ENCODE peak calls at places on chromosomes 2 and 18, in six cellular contexts. M is psoas muscle; Q is uterus; H is CD4-positive, alpha-beta T cell; Z is suprapubic skin; E is HepG2. N is an unnamed sample.

GRCh38 chr2:29260151-29260772 is 145.0 kb downstream of the CLIP4 start:
- DNase-seq in M (no peak), Q (no peak), H (no peak), Z (no peak), E (no peak), N (peak)

GRCh38 chr2:178508646-178509045 is 28.4 kb downstream of the PLEKHA3 start:
- DNase-seq in M (no peak), Q (no peak), H (no peak), Z (no peak), E (no peak), N (no peak)

GRCh38 chr2:68548396-68548795 is 81.0 kb downstream of the APLF start:
- DNase-seq in M (no peak), Q (no peak), H (no peak), Z (no peak), E (no peak), N (no peak)

GRCh38 chr2:30282081-30282480 is 50.7 kb downstream of the LBH start:
- DNase-seq in M (no peak), Q (no peak), H (no peak), Z (no peak), E (no peak), N (no peak)

GRCh38 chr18:9575558-9575957 is 38.8 kb downstream of the PPP4R1 start:
- DNase-seq in M (peak), Q (peak), H (no peak), Z (peak), E (peak), N (peak)

GRCh38 chr18:75031717-75032317 is 177.1 kb downstream of the PTGR3 start:
- DNase-seq in M (no peak), Q (no peak), H (no peak), Z (no peak), E (no peak), N (no peak)

GRCh38 chr2:43051316-43051715 is 175.1 kb downstream of the ZFP36L2 start:
- DNase-seq in M (peak), Q (no peak), H (peak), Z (no peak), E (no peak), N (peak)

GRCh38 chr2:234912437-234912836 is 39.4 kb upstream of the SH3BP4 start:
- DNase-seq in M (no peak), Q (no peak), H (no peak), Z (no peak), E (no peak), N (no peak)

GRCh38 chr2:9805435-9806297 is 37.6 kb upstream of the TAF1B start:
- DNase-seq in M (no peak), Q (no peak), H (no peak), Z (no peak), E (no peak), N (peak)

GRCh38 chr18:58402951-58403702 is 225.8 kb downstream of the ALPK2 start:
- DNase-seq in M (no peak), Q (no peak), H (no peak), Z (peak), E (peak), N (no peak)

GRCh38 chr18:48408727-48409590 is at the start of gene ZBTB7C:
- DNase-seq in M (peak), Q (no peak), H (no peak), Z (no peak), E (no peak), N (no peak)

GRCh38 chr18:55910328-55910727 is 322.3 kb upstream of the TCF4 start:
- DNase-seq in M (no peak), Q (no peak), H (no peak), Z (no peak), E (no peak), N (no peak)

GRCh38 chr2:9668686-9669338 is 38.0 kb upstream of the YWHAQ start:
- DNase-seq in M (no peak), Q (no peak), H (no peak), Z (no peak), E (no peak), N (no peak)

GRCh38 chr2:221449406-221449805 is 122.7 kb downstream of the EPHA4 start:
- DNase-seq in M (no peak), Q (no peak), H (no peak), Z (no peak), E (no peak), N (no peak)

GRCh38 chr2:180367831-180368230 is 360.7 kb upstream of the CWC22 start:
- DNase-seq in M (no peak), Q (no peak), H (no peak), Z (no peak), E (no peak), N (no peak)

GRCh38 chr2:238133499-238134392 is 4.7 kb upstream of the KLHL30 start:
- DNase-seq in M (peak), Q (no peak), H (no peak), Z (no peak), E (peak), N (no peak)

GRCh38 chr2:31384771-31385276 is 29.7 kb downstream of the XDH start:
- DNase-seq in M (no peak), Q (no peak), H (no peak), Z (no peak), E (no peak), N (no peak)

GRCh38 chr2:241561811-241562210 is 3.3 kb downstream of the BOK start:
- DNase-seq in M (peak), Q (peak), H (no peak), Z (no peak), E (no peak), N (peak)

GRCh38 chr2:42926438-42927333 is 134.3 kb upstream of the HAAO start:
- DNase-seq in M (peak), Q (peak), H (no peak), Z (no peak), E (peak), N (no peak)

GRCh38 chr18:2881490-2882195 is 34.8 kb downstream of the EMILIN2 start:
- DNase-seq in M (peak), Q (peak), H (no peak), Z (no peak), E (no peak), N (peak)

GRCh38 chr18:54119524-54120019 is 104.9 kb downstream of the MBD2 start:
- DNase-seq in M (no peak), Q (no peak), H (no peak), Z (no peak), E (peak), N (no peak)

GRCh38 chr2:6069354-6069753 is 377.2 kb downstream of the SOX11 start:
- DNase-seq in M (no peak), Q (no peak), H (no peak), Z (no peak), E (no peak), N (no peak)

GRCh38 chr2:127398239-127398590 is 10.4 kb upstream of the MAP3K2 start:
- DNase-seq in M (peak), Q (peak), H (peak), Z (peak), E (peak), N (peak)

GRCh38 chr2:241722896-241723454 is 11.5 kb upstream of the D2HGDH start:
- DNase-seq in M (no peak), Q (no peak), H (no peak), Z (no peak), E (no peak), N (no peak)

GRCh38 chr2:16126969-16127940 is 186.9 kb downstream of the MYCN start:
- DNase-seq in M (no peak), Q (no peak), H (no peak), Z (no peak), E (no peak), N (no peak)

GRCh38 chr2:209600257-209601180 is 171.1 kb upstream of the UNC80 start:
- DNase-seq in M (no peak), Q (no peak), H (no peak), Z (no peak), E (no peak), N (no peak)

GRCh38 chr2:182360012-182360662 is 66.7 kb downstream of the PDE1A start:
- DNase-seq in M (no peak), Q (peak), H (no peak), Z (no peak), E (no peak), N (peak)

GRCh38 chr2:88826399-88826798 is 134.9 kb downstream of the RPIA start:
- DNase-seq in M (no peak), Q (no peak), H (no peak), Z (no peak), E (no peak), N (no peak)

GRCh38 chr2:221502270-221502973 is 69.7 kb downstream of the EPHA4 start:
- DNase-seq in M (no peak), Q (no peak), H (no peak), Z (no peak), E (no peak), N (no peak)

GRCh38 chr2:36499128-36499820 is 98.7 kb downstream of the FEZ2 start:
- DNase-seq in M (no peak), Q (no peak), H (no peak), Z (no peak), E (no peak), N (no peak)

GRCh38 chr2:54394392-54394791 is 61.7 kb upstream of the SPTBN1 start:
- DNase-seq in M (no peak), Q (no peak), H (no peak), Z (no peak), E (no peak), N (no peak)

GRCh38 chr2:158407031-158407430 is 49.5 kb downstream of the CCDC148 start:
- DNase-seq in M (no peak), Q (no peak), H (no peak), Z (no peak), E (no peak), N (no peak)

GRCh38 chr2:230868151-230868946 is 3.6 kb downstream of the ITM2C start:
- DNase-seq in M (no peak), Q (no peak), H (no peak), Z (peak), E (no peak), N (no peak)

GRCh38 chr18:23650963-23651927 is 11.5 kb downstream of the ANKRD29 start:
- DNase-seq in M (no peak), Q (peak), H (no peak), Z (no peak), E (peak), N (no peak)

GRCh38 chr2:30453498-30453897 is 6.5 kb downstream of the LCLAT1 start:
- DNase-seq in M (no peak), Q (no peak), H (no peak), Z (no peak), E (no peak), N (no peak)

GRCh38 chr18:58512161-58512581 is 116.7 kb downstream of the ALPK2 start:
- DNase-seq in M (no peak), Q (no peak), H (no peak), Z (no peak), E (no peak), N (no peak)

GRCh38 chr2:207975910-207976309 is 49.4 kb downstream of the PLEKHM3 start:
- DNase-seq in M (no peak), Q (no peak), H (no peak), Z (no peak), E (no peak), N (no peak)

DNA sequence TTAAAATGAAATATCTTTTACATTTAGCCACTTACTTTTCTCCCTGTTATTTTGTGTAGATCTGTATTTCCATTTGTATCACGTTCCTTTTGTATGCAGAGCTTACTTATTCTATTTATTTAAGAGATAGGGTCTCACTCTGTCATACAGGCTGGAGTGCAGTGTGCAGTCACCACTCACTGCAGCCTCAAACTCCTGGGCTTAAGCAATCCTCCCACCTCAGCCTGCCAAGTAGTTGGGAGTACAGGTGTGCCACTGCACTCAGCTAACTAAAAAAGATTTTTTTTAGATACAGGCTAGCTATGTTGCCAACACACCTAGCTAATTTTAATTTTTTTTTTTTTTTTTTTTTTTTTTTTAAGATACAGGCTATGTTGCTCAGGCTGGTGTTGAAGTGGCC is 10.9 kb downstream of the PTPN18 start:
- DNase-seq in M (no peak), Q (no peak), H (no peak), Z (peak), E (no peak), N (no peak)
- H3K27ac ChIP-seq in M (no peak), Q (no peak), H (no peak), Z (no peak), E (no peak), N (no peak)

DNA sequence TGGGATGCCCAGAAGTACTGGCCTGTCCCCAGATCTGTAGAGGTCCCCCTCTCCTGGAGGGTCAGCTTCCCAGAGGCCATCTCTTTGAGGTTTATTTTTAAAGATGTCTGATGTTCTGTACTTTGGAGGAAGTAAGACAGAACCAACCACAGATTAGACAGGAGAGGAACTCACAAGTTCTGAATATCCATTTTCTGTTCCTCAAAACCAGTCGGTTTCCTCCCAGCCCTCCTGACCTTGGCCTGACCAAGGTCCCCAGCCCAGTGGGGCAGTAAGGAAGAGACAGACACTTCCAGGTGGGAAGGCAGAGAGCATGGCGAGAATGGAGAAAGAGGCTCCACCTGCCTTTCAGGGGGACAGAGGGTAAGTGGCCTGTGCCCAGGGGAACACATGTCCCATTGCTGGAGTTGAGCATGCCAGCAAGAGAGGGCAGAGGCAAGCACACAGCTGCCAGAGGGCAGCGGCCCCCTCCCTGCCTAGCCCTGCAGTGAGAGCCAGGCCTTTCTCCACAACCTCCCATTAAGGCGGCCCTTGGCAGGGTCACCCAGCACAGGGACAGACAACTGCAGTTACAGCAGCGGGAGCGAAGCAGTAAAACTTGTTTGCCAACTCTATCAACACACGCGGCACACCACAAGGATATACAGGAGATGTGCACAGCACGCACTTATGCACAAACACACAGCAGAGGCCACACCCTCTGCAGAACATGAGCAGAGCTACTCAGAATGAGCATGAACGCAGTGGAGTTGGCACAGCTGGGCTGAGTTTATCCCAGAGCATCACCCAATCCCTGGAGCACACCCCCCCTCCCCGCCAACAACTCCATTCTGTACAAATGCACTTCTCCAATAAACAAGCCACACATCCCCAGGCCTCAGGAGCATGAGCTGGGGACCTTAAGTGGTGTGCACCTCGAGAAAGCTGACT is 18.5 kb upstream of the SEMA4C start:
- DNase-seq in M (peak), Q (no peak), H (no peak), Z (no peak), E (no peak), N (peak)
- H3K27ac ChIP-seq in M (peak), Q (peak), H (no peak), Z (peak), E (no peak), N (peak)

DNA sequence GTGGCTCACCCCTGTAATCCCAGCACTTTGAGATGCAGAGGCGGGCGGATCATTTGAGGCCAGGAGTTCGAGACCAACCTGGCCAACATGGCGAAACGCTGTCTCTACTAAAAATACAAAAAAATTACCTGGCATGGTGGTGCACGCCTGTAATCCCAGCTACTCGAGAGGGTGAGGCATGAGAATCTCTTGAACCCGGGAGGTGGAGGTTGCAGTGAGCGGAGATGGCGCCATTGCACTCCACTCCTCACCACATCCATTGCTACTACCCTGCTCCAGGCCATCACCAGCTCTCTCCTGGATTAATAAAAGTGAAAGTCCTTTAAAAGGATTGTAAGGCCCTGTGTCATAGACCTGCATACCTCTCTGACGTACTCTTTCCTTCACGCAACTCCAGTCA is 1.2 kb downstream of the RMP24 start:
- DNase-seq in M (no peak), Q (no peak), H (no peak), Z (no peak), E (no peak), N (no peak)
- H3K27ac ChIP-seq in M (no peak), Q (no peak), H (no peak), Z (no peak), E (no peak), N (no peak)

GRCh38 chr2:1640301-1641135 is 103.8 kb downstream of the PXDN start:
- DNase-seq in M (peak), Q (no peak), H (no peak), Z (no peak), E (no peak), N (peak)
- H3K27ac ChIP-seq in M (no peak), Q (no peak), H (no peak), Z (no peak), E (no peak), N (no peak)

DNA sequence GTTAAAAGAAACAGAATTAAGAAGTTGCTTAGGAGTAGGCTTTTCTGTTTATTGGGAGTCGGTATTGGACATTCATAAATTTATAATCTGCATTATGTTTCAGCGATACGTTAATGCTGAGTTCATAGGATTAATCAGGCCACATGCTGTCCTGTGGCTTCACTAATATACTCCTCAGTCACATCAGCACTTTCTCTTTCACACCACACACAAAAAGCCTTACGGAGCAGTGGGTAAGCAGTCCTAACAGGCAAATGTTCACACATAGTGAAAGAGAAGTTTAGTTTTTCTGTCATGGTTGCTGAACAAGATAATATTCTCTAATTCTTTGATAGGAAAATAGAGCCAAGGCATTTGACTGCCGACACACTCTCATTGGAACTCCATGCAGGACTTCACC is 411.7 kb upstream of the RAB12 start:
- DNase-seq in M (no peak), Q (no peak), H (no peak), Z (no peak), E (no peak), N (no peak)
- H3K27ac ChIP-seq in M (no peak), Q (no peak), H (no peak), Z (no peak), E (no peak), N (no peak)

GRCh38 chr2:201208563-201209252 is 25.8 kb downstream of the CASP10 start:
- DNase-seq in M (no peak), Q (no peak), H (no peak), Z (no peak), E (no peak), N (no peak)
- H3K27ac ChIP-seq in M (no peak), Q (no peak), H (no peak), Z (no peak), E (peak), N (no peak)

GRCh38 chr18:79926306-79926705 is 25.1 kb downstream of the SLC66A2 start:
- DNase-seq in M (peak), Q (peak), H (no peak), Z (peak), E (no peak), N (peak)
- H3K27ac ChIP-seq in M (no peak), Q (no peak), H (no peak), Z (no peak), E (no peak), N (no peak)

GRCh38 chr2:120176526-120176925 is 46.7 kb downstream of the TMEM185B start:
- DNase-seq in M (no peak), Q (no peak), H (no peak), Z (no peak), E (no peak), N (no peak)
- H3K27ac ChIP-seq in M (peak), Q (no peak), H (peak), Z (no peak), E (no peak), N (no peak)

DNA sequence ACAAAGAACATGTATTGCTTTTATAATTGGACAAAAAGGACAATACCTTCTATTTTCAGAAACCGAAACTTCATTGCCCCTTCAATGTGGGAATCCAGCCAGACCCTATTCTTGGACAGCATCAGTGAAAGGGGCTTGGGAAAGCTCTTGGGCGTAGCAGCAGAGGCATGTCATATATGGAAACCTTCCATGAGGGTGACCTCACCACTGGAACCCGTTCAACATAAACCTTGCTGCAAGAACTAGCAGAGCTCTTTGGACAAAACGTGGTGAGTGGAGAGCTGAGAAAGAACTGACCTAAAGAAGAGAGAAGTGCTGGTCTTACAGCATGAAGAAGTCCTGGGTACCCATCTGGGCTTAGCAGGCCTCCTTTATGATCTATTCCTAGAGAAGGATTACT is 22.7 kb upstream of the ACTG2 start:
- DNase-seq in M (no peak), Q (peak), H (no peak), Z (no peak), E (no peak), N (peak)
- H3K27ac ChIP-seq in M (peak), Q (peak), H (no peak), Z (no peak), E (no peak), N (peak)

N was measured in sigmoid colon.